ENCODE peak calls at places on chromosomes 13 and 19, in six cellular contexts. One of them, this sample, is unnamed.

GRCh38 chr19:10112037-10112751 is 701 bp downstream of the P2RY11 start:
- ATAC-seq in CD4-positive, alpha-beta T cell: peak
- ATAC-seq in lower lobe of right lung: peak
- ATAC-seq in activated naive CD8-positive, alpha-beta T cell treated with anti-CD3 and anti-CD28 coated beads, Interleukin-2, amount 10 ng/mL, durations not matched to agents 7 days and 5 days: peak
- ATAC-seq in activated CD8-positive, alpha-beta memory T cell treated with anti-CD3 and anti-CD28 coated beads, Interleukin-2, amount 10 ng/mL, durations not matched to agents 7 days and 5 days: peak
- ATAC-seq in central memory CD8-positive, alpha-beta T cell: peak
- ATAC-seq in this sample: peak

GRCh38 chr19:28443361-28443760 is 769.6 kb downstream of the UQCRFS1 start:
- ATAC-seq in CD4-positive, alpha-beta T cell: no peak
- ATAC-seq in lower lobe of right lung: no peak
- ATAC-seq in activated naive CD8-positive, alpha-beta T cell treated with anti-CD3 and anti-CD28 coated beads, Interleukin-2, amount 10 ng/mL, durations not matched to agents 7 days and 5 days: no peak
- ATAC-seq in activated CD8-positive, alpha-beta memory T cell treated with anti-CD3 and anti-CD28 coated beads, Interleukin-2, amount 10 ng/mL, durations not matched to agents 7 days and 5 days: no peak
- ATAC-seq in central memory CD8-positive, alpha-beta T cell: no peak
- ATAC-seq in this sample: no peak

GRCh38 chr19:54648129-54648528 is 14.7 kb upstream of the LILRB4 start:
- ATAC-seq in CD4-positive, alpha-beta T cell: no peak
- ATAC-seq in lower lobe of right lung: no peak
- ATAC-seq in activated naive CD8-positive, alpha-beta T cell treated with anti-CD3 and anti-CD28 coated beads, Interleukin-2, amount 10 ng/mL, durations not matched to agents 7 days and 5 days: no peak
- ATAC-seq in activated CD8-positive, alpha-beta memory T cell treated with anti-CD3 and anti-CD28 coated beads, Interleukin-2, amount 10 ng/mL, durations not matched to agents 7 days and 5 days: no peak
- ATAC-seq in central memory CD8-positive, alpha-beta T cell: no peak
- ATAC-seq in this sample: no peak

GRCh38 chr13:112489199-112489598 is 98.8 kb downstream of the TUBGCP3 start:
- ATAC-seq in CD4-positive, alpha-beta T cell: no peak
- ATAC-seq in lower lobe of right lung: no peak
- ATAC-seq in activated naive CD8-positive, alpha-beta T cell treated with anti-CD3 and anti-CD28 coated beads, Interleukin-2, amount 10 ng/mL, durations not matched to agents 7 days and 5 days: no peak
- ATAC-seq in activated CD8-positive, alpha-beta memory T cell treated with anti-CD3 and anti-CD28 coated beads, Interleukin-2, amount 10 ng/mL, durations not matched to agents 7 days and 5 days: no peak
- ATAC-seq in central memory CD8-positive, alpha-beta T cell: no peak
- ATAC-seq in this sample: peak

GRCh38 chr19:57611113-57611512 is 2.9 kb upstream of the ZNF134 start:
- ATAC-seq in CD4-positive, alpha-beta T cell: no peak
- ATAC-seq in lower lobe of right lung: no peak
- ATAC-seq in activated naive CD8-positive, alpha-beta T cell treated with anti-CD3 and anti-CD28 coated beads, Interleukin-2, amount 10 ng/mL, durations not matched to agents 7 days and 5 days: no peak
- ATAC-seq in activated CD8-positive, alpha-beta memory T cell treated with anti-CD3 and anti-CD28 coated beads, Interleukin-2, amount 10 ng/mL, durations not matched to agents 7 days and 5 days: no peak
- ATAC-seq in central memory CD8-positive, alpha-beta T cell: no peak
- ATAC-seq in this sample: no peak

GRCh38 chr19:33273065-33273736 is 29.1 kb downstream of the CEBPA start:
- ATAC-seq in CD4-positive, alpha-beta T cell: no peak
- ATAC-seq in lower lobe of right lung: no peak
- ATAC-seq in activated naive CD8-positive, alpha-beta T cell treated with anti-CD3 and anti-CD28 coated beads, Interleukin-2, amount 10 ng/mL, durations not matched to agents 7 days and 5 days: no peak
- ATAC-seq in activated CD8-positive, alpha-beta memory T cell treated with anti-CD3 and anti-CD28 coated beads, Interleukin-2, amount 10 ng/mL, durations not matched to agents 7 days and 5 days: no peak
- ATAC-seq in central memory CD8-positive, alpha-beta T cell: no peak
- ATAC-seq in this sample: no peak

GRCh38 chr19:52694921-52695320 is 39.9 kb downstream of the ZNF611 start:
- ATAC-seq in CD4-positive, alpha-beta T cell: no peak
- ATAC-seq in lower lobe of right lung: no peak
- ATAC-seq in activated naive CD8-positive, alpha-beta T cell treated with anti-CD3 and anti-CD28 coated beads, Interleukin-2, amount 10 ng/mL, durations not matched to agents 7 days and 5 days: no peak
- ATAC-seq in activated CD8-positive, alpha-beta memory T cell treated with anti-CD3 and anti-CD28 coated beads, Interleukin-2, amount 10 ng/mL, durations not matched to agents 7 days and 5 days: no peak
- ATAC-seq in central memory CD8-positive, alpha-beta T cell: no peak
- ATAC-seq in this sample: no peak

GRCh38 chr19:3606174-3606689 is 443 bp downstream of the TBXA2R start:
- ATAC-seq in CD4-positive, alpha-beta T cell: peak
- ATAC-seq in lower lobe of right lung: peak
- ATAC-seq in activated naive CD8-positive, alpha-beta T cell treated with anti-CD3 and anti-CD28 coated beads, Interleukin-2, amount 10 ng/mL, durations not matched to agents 7 days and 5 days: peak
- ATAC-seq in activated CD8-positive, alpha-beta memory T cell treated with anti-CD3 and anti-CD28 coated beads, Interleukin-2, amount 10 ng/mL, durations not matched to agents 7 days and 5 days: peak
- ATAC-seq in central memory CD8-positive, alpha-beta T cell: peak
- ATAC-seq in this sample: peak

GRCh38 chr13:49329831-49330545 is 82.3 kb downstream of the CDADC1 start:
- ATAC-seq in CD4-positive, alpha-beta T cell: no peak
- ATAC-seq in lower lobe of right lung: no peak
- ATAC-seq in activated naive CD8-positive, alpha-beta T cell treated with anti-CD3 and anti-CD28 coated beads, Interleukin-2, amount 10 ng/mL, durations not matched to agents 7 days and 5 days: no peak
- ATAC-seq in activated CD8-positive, alpha-beta memory T cell treated with anti-CD3 and anti-CD28 coated beads, Interleukin-2, amount 10 ng/mL, durations not matched to agents 7 days and 5 days: no peak
- ATAC-seq in central memory CD8-positive, alpha-beta T cell: no peak
- ATAC-seq in this sample: no peak

GRCh38 chr13:106230450-106230849 is 305.0 kb downstream of the EFNB2 start:
- ATAC-seq in CD4-positive, alpha-beta T cell: no peak
- ATAC-seq in lower lobe of right lung: no peak
- ATAC-seq in activated naive CD8-positive, alpha-beta T cell treated with anti-CD3 and anti-CD28 coated beads, Interleukin-2, amount 10 ng/mL, durations not matched to agents 7 days and 5 days: no peak
- ATAC-seq in activated CD8-positive, alpha-beta memory T cell treated with anti-CD3 and anti-CD28 coated beads, Interleukin-2, amount 10 ng/mL, durations not matched to agents 7 days and 5 days: no peak
- ATAC-seq in central memory CD8-positive, alpha-beta T cell: no peak
- ATAC-seq in this sample: no peak

GRCh38 chr19:35342430-35342829 is 5.3 kb upstream of the FFAR1 start:
- ATAC-seq in CD4-positive, alpha-beta T cell: no peak
- ATAC-seq in lower lobe of right lung: no peak
- ATAC-seq in activated naive CD8-positive, alpha-beta T cell treated with anti-CD3 and anti-CD28 coated beads, Interleukin-2, amount 10 ng/mL, durations not matched to agents 7 days and 5 days: no peak
- ATAC-seq in activated CD8-positive, alpha-beta memory T cell treated with anti-CD3 and anti-CD28 coated beads, Interleukin-2, amount 10 ng/mL, durations not matched to agents 7 days and 5 days: no peak
- ATAC-seq in central memory CD8-positive, alpha-beta T cell: no peak
- ATAC-seq in this sample: no peak

GRCh38 chr13:110676057-110676510 is 29.8 kb downstream of the CARS2 start:
- ATAC-seq in CD4-positive, alpha-beta T cell: no peak
- ATAC-seq in lower lobe of right lung: peak
- ATAC-seq in activated naive CD8-positive, alpha-beta T cell treated with anti-CD3 and anti-CD28 coated beads, Interleukin-2, amount 10 ng/mL, durations not matched to agents 7 days and 5 days: no peak
- ATAC-seq in activated CD8-positive, alpha-beta memory T cell treated with anti-CD3 and anti-CD28 coated beads, Interleukin-2, amount 10 ng/mL, durations not matched to agents 7 days and 5 days: no peak
- ATAC-seq in central memory CD8-positive, alpha-beta T cell: peak
- ATAC-seq in this sample: no peak

GRCh38 chr13:28723806-28724205 is 5.0 kb upstream of the SLC46A3 start:
- ATAC-seq in CD4-positive, alpha-beta T cell: no peak
- ATAC-seq in lower lobe of right lung: no peak
- ATAC-seq in activated naive CD8-positive, alpha-beta T cell treated with anti-CD3 and anti-CD28 coated beads, Interleukin-2, amount 10 ng/mL, durations not matched to agents 7 days and 5 days: no peak
- ATAC-seq in activated CD8-positive, alpha-beta memory T cell treated with anti-CD3 and anti-CD28 coated beads, Interleukin-2, amount 10 ng/mL, durations not matched to agents 7 days and 5 days: no peak
- ATAC-seq in central memory CD8-positive, alpha-beta T cell: no peak
- ATAC-seq in this sample: no peak

GRCh38 chr13:51258612-51259358 is 36.6 kb downstream of the FAM124A start:
- ATAC-seq in CD4-positive, alpha-beta T cell: no peak
- ATAC-seq in lower lobe of right lung: peak
- ATAC-seq in activated naive CD8-positive, alpha-beta T cell treated with anti-CD3 and anti-CD28 coated beads, Interleukin-2, amount 10 ng/mL, durations not matched to agents 7 days and 5 days: no peak
- ATAC-seq in activated CD8-positive, alpha-beta memory T cell treated with anti-CD3 and anti-CD28 coated beads, Interleukin-2, amount 10 ng/mL, durations not matched to agents 7 days and 5 days: no peak
- ATAC-seq in central memory CD8-positive, alpha-beta T cell: no peak
- ATAC-seq in this sample: no peak

GRCh38 chr19:32387701-32388392 is 17.7 kb upstream of the DPY19L3 start:
- ATAC-seq in CD4-positive, alpha-beta T cell: no peak
- ATAC-seq in lower lobe of right lung: no peak
- ATAC-seq in activated naive CD8-positive, alpha-beta T cell treated with anti-CD3 and anti-CD28 coated beads, Interleukin-2, amount 10 ng/mL, durations not matched to agents 7 days and 5 days: no peak
- ATAC-seq in activated CD8-positive, alpha-beta memory T cell treated with anti-CD3 and anti-CD28 coated beads, Interleukin-2, amount 10 ng/mL, durations not matched to agents 7 days and 5 days: no peak
- ATAC-seq in central memory CD8-positive, alpha-beta T cell: no peak
- ATAC-seq in this sample: no peak